ENCODE peak calls at places on chromosomes 6 and 20, in five cellular contexts. L is GM23338; J is mucosa of descending colon; M is transverse colon; D is CD4-positive, alpha-beta T cell. Z is an unnamed sample.

GRCh38 chr6:20377623-20378265 is 23.9 kb upstream of the E2F3 start:
- DNase-seq in L (no peak), J (no peak), M (no peak), D (no peak), Z (no peak)

GRCh38 chr6:123519191-123519510 is 117.6 kb downstream of the TRDN start:
- DNase-seq in L (no peak), J (no peak), M (no peak), D (no peak), Z (no peak)

GRCh38 chr6:142342986-142343385 is 41.2 kb downstream of the ADGRG6 start:
- DNase-seq in L (no peak), J (no peak), M (no peak), D (no peak), Z (no peak)

GRCh38 chr6:146857960-146858308 is 259.2 kb downstream of the ADGB start:
- DNase-seq in L (peak; percentile 61), J (no peak), M (no peak), D (no peak), Z (no peak)

GRCh38 chr6:107732461-107732860 is 91.7 kb downstream of the SCML4 start:
- DNase-seq in L (no peak), J (no peak), M (no peak), D (no peak), Z (no peak)

GRCh38 chr6:11324453-11325023 is 92.1 kb upstream of the NEDD9 start:
- DNase-seq in L (no peak), J (no peak), M (no peak), D (no peak), Z (no peak)

GRCh38 chr6:168301648-168302398 is 17.8 kb downstream of the DACT2 start:
- DNase-seq in L (peak; percentile 32), J (no peak), M (peak; percentile 44), D (no peak), Z (no peak)

GRCh38 chr20:21505161-21505809 is 8.6 kb downstream of the NKX2-2 start:
- DNase-seq in L (peak; percentile 90), J (peak; percentile 76), M (peak; percentile 69), D (peak; percentile 87), Z (no peak)

GRCh38 chr20:21511850-21512633 is 1.8 kb downstream of the NKX2-2 start:
- DNase-seq in L (peak; percentile 71), J (no peak), M (no peak), D (no peak), Z (no peak)

GRCh38 chr20:59822291-59823029 is 111.0 kb downstream of the SYCP2 start:
- DNase-seq in L (no peak), J (no peak), M (no peak), D (no peak), Z (no peak)

GRCh38 chr20:59819496-59820203 is 113.8 kb downstream of the SYCP2 start:
- DNase-seq in L (no peak), J (no peak), M (no peak), D (no peak), Z (no peak)

GRCh38 chr20:59820204-59821041 is 113.0 kb downstream of the SYCP2 start:
- DNase-seq in L (no peak), J (no peak), M (no peak), D (no peak), Z (no peak)

GRCh38 chr20:59821788-59822187 is 111.6 kb downstream of the SYCP2 start:
- DNase-seq in L (no peak), J (no peak), M (no peak), D (no peak), Z (no peak)

GRCh38 chr20:59821201-59821600 is 112.2 kb downstream of the SYCP2 start:
- DNase-seq in L (no peak), J (no peak), M (no peak), D (no peak), Z (no peak)
- TF ChIP-seq CTCF in L (no peak), J (no peak), M (no peak), D (no peak), Z (no peak)

GRCh38 chr20:64242003-64242796 is 13.3 kb upstream of the PCMTD2 start:
- DNase-seq in L (no peak), J (no peak), M (no peak), D (no peak), Z (no peak)
- TF ChIP-seq CTCF in L (no peak), J (no peak), M (no peak), D (no peak), Z (no peak)

DNA sequence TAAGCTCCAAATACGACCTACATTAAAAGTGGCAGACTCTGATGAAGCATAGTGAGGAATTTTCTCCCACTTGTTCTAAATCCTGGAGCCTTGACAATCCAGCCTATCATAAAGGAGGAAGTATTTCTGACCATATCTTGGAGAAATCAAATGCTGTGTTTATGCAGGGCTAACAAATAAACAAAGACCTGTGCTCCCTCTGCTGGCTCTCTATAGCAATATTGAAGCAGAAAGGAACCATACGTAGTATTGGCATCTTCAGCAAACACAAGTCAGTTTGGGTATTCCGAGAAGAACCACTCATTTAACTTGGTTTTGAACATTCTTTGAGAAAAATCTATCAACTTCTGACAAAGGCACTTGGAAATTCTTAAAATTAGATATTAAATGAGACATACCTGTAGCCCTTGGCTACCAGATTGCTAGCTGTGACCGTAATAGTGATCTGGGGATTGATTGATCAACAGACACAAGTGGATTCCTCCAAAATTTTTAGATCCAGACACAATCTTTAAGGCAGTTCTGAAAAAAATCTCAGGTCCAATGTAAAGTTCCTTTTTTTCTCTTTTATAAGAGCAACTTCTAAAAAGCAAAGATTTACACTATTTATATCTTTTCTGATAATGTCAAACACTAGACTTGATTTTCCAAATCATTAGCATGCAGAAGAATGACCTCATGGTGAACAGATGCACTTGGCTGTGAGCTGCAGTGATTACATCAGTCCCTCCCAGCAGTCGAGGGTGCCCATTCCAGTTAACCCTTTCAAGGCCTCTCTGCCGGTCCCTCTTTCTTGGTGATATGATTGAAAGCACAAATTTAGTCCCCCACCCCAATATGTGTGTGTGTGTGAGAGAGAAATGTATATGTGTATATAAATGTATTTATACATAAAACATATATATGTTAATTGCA is 40.2 kb downstream of the INSM1 start:
- DNase-seq in L (peak; percentile 46), J (no peak), M (no peak), D (no peak), Z (no peak)
- TF ChIP-seq CTCF in L (peak; percentile 67), J (no peak), M (no peak), D (no peak), Z (peak; percentile 50)

GRCh38 chr6:166714581-166714980 is 87.5 kb upstream of the RPS6KA2 start:
- DNase-seq in L (no peak), J (no peak), M (no peak), D (no peak), Z (no peak)

GRCh38 chr6:166712554-166713228 is 85.6 kb upstream of the RPS6KA2 start:
- DNase-seq in L (peak; percentile 64), J (no peak), M (no peak), D (no peak), Z (no peak)

GRCh38 chr6:166713608-166714510 is 86.8 kb upstream of the RPS6KA2 start:
- DNase-seq in L (no peak), J (no peak), M (no peak), D (no peak), Z (no peak)

GRCh38 chr6:166716910-166717617 is 90.0 kb upstream of the RPS6KA2 start:
- DNase-seq in L (no peak), J (no peak), M (no peak), D (no peak), Z (no peak)

GRCh38 chr6:166715065-166715464 is 88.0 kb upstream of the RPS6KA2 start:
- DNase-seq in L (peak; percentile 35), J (no peak), M (no peak), D (no peak), Z (no peak)
- TF ChIP-seq CTCF in L (peak; percentile 47), J (no peak), M (no peak), D (no peak), Z (no peak)

DNA sequence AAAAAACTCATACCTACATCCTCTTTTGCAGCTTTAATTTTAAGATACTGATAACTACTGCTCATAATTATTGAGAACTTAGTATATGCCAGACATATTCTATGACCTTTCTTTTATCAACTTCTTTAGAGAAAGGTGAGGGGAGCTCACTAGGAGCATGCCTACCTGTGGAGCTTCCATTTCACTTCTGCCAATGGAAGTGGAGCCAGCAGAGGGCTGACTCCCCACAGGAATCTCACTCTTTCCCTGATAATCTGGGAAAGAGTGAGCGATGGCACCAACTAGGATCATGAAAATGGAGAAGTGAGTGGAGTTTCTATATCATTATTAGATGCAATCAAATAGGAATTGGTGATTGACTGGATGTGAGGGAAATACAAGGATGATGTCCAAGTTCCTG is 484.9 kb downstream of the LMBRD1 start:
- DNase-seq in L (peak; percentile 9), J (no peak), M (no peak), D (no peak), Z (no peak)
- TF ChIP-seq CTCF in L (peak; percentile 47), J (no peak), M (no peak), D (no peak), Z (no peak)

DNA sequence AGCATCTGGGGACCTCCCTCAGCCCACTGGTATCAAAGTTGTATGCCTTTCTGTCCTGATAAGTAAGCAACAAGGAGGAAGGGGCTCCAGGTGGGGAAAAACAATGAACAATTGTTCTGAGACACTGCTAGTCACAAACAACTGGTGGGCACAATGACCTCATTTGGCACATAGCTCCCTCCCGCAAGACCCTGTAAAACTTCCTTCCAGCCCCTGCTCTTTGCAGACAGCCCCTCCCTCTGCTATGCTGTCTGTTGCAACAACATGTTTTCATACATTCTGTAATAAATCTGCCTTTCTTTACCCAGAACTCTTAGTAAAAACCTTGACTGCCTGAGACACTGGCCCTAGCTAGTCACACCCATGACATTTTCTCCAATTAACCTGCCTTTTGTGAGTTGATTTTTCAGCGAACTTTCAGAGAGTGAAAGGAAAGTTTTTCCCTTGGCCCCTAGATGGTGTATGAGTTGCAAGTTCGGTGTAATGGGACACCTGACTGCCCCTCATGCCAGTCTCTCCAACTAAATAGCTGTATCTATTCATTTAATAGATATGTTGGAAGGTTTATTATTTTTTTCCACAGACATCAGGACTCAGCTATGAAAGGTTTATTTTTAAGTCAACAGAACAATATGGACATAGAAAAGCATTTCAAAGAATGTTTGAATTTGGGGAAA is 142.3 kb upstream of the SLC22A16 start:
- DNase-seq in L (peak; percentile 75), J (no peak), M (no peak), D (no peak), Z (no peak)
- TF ChIP-seq CTCF in L (peak; percentile 65), J (no peak), M (no peak), D (no peak), Z (no peak)

GRCh38 chr6:113437571-113437970 is 419.6 kb upstream of the MARCKS start:
- DNase-seq in L (no peak), J (no peak), M (no peak), D (no peak), Z (no peak)
- TF ChIP-seq CTCF in L (no peak), J (no peak), M (no peak), D (no peak), Z (no peak)

DNA sequence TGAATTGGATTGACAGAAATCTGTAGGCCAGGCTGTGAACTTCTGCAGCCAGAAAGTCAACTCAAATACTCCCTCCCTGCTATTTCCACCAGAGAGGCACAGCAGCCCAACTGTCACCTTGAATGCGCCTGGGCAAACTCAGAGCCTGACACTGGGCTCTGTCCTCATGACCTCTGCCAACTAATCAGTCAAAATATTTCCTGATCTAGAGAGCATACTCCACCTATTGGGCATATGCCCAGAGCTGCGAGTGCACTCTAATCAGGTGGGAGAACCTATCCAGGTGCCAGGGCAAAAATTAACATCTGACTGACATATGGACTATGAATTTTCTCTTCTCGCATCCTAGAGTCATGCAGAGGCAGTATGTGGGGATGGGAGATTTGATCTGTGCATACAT is 406.3 kb upstream of the RUNX2 start:
- DNase-seq in L (no peak), J (no peak), M (no peak), D (no peak), Z (no peak)
- TF ChIP-seq CTCF in L (peak; percentile 22), J (no peak), M (no peak), D (no peak), Z (no peak)